ENCODE peak calls at places on chromosomes 7 and 10, in six cellular contexts. O is HCT116, Y is K562, X is H1, Z is GM12878, N is HepG2. A is an unnamed sample.

GRCh38 chr10:23047201-23048050 is 48.0 kb upstream of the MSRB2 start:
- DNase-seq in O (no peak), Z (no peak), Y (peak), N (no peak), X (no peak), A (no peak)

GRCh38 chr10:110947061-110947595 is 27.7 kb downstream of the SHOC2 start:
- DNase-seq in O (no peak), X (no peak), N (no peak), Y (no peak), Z (no peak), A (no peak)

GRCh38 chr7:80348221-80348620 is 163.6 kb downstream of the GNAT3 start:
- DNase-seq in Y (no peak), N (no peak), X (no peak), O (no peak), Z (no peak), A (no peak)

GRCh38 chr10:23191764-23192395 is at the start of gene PTF1A:
- DNase-seq in Z (no peak), O (no peak), N (no peak), Y (no peak), X (peak), A (no peak)

GRCh38 chr10:131871673-131872005 is 29.2 kb upstream of the PPP2R2D start:
- DNase-seq in X (no peak), O (no peak), N (no peak), Y (no peak), Z (no peak), A (no peak)

GRCh38 chr7:112596981-112597380 is 116.2 kb downstream of the LSMEM1 start:
- DNase-seq in N (no peak), Z (no peak), X (no peak), Y (no peak), O (no peak), A (no peak)

GRCh38 chr10:29377333-29377961 is 88.6 kb downstream of the LYZL1 start:
- DNase-seq in X (no peak), O (peak), Z (no peak), Y (peak), N (no peak), A (no peak)

GRCh38 chr10:110806335-110806734 is 65.4 kb upstream of the PDCD4 start:
- DNase-seq in Y (no peak), X (no peak), Z (no peak), O (no peak), N (no peak), A (no peak)

GRCh38 chr7:21999896-22000295 is 54.2 kb upstream of the CDCA7L start:
- DNase-seq in Z (no peak), X (no peak), N (no peak), O (no peak), Y (no peak), A (no peak)

GRCh38 chr10:78781251-78781913 is 287.4 kb upstream of the ZMIZ1 start:
- DNase-seq in Z (no peak), X (no peak), O (no peak), Y (no peak), N (no peak), A (no peak)

GRCh38 chr10:90695915-90696676 is 161.7 kb downstream of the HTR7 start:
- DNase-seq in N (no peak), Z (no peak), Y (no peak), O (no peak), X (no peak), A (no peak)

GRCh38 chr7:38825721-38826440 is 83.1 kb downstream of the VPS41 start:
- DNase-seq in N (no peak), Y (no peak), Z (no peak), O (no peak), X (no peak), A (no peak)

GRCh38 chr10:103592186-103593021 is 98.9 kb downstream of the NEURL1 start:
- DNase-seq in Y (peak), X (peak), N (peak), Z (no peak), O (peak), A (peak)

DNA sequence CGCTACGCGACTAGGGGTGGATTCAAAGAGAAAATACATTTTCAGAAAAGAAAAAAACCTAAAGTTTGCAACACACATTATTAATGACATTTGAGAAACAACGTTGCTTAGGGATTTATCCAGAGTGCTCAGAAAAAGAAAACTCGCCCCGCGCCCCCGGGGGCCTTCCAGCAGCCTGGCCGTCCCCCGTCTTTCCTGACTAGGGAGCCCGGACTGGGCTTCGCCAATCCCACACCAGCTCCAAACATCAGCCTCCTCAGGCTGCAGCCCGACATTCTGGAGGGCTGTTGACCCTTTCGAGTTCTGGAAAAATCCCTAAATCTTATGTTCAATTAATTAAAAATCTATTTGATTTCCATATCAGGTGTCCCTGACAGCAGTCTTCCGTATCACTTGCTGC is 48.6 kb downstream of the CLEC2L start:
- DNase-seq in Y (no peak), Z (no peak), X (no peak), N (no peak), O (no peak), A (no peak)
- TF ChIP-seq ZNF274 in Y (no peak), Z (no peak), X (no peak), N (no peak), O (no peak), A (no peak)

GRCh38 chr10:114367676-114368391 is 36.5 kb downstream of the AFAP1L2 start:
- DNase-seq in N (no peak), Y (peak), O (no peak), X (no peak), Z (no peak), A (no peak)
- H3K9ac ChIP-seq in N (no peak), Y (no peak), O (no peak), X (no peak), Z (no peak), A (no peak)

DNA sequence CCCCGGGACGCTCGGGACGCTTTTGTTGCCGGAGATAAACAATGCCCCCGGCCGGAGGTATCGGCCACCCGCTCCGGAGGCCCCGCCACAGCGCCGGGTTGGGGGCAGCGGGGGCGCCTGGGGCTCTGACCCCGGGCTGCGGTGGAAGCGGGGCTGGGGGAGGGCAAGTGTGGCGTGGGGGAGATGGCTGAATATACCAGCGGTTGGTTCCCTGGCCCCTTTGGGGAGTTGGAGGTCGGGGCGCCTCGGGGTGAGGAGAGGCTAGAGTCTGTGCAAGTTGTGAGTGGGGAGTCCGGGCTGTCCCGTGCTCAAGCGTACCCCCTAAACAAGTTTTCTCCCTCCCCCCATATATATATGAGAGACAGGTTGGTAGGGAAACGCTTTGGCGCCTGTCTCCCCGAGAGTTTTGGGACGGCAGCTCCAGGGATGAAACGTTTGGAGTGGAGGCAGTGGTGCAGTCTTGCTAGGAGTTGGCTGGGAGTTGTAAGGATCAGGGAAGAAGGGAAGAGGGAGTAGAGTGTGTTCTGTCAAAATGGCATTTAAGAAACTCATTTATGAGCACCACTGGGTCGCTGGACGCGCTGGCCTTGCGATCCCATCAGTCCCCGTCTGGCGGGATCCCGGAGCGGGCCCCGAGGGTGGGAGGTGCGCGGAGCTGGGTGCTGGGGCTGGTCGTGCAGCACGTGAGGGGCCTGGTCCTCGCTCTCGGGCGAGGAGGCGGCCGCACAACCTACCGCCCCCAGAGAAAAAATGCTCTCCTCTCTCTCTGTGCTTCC is 967 bp downstream of the TET1 start:
- DNase-seq in N (peak), X (peak), O (no peak), Z (no peak), Y (peak), A (no peak)
- TF ChIP-seq ZNF274 in N (no peak), X (no peak), O (no peak), Z (no peak), Y (no peak), A (no peak)

GRCh38 chr10:44752451-44753441 is 158.4 kb upstream of the TMEM72 start:
- DNase-seq in O (no peak), Y (no peak), Z (no peak), N (no peak), X (no peak), A (no peak)
- H3K9ac ChIP-seq in O (no peak), Y (no peak), Z (no peak), N (no peak), X (no peak), A (no peak)

DNA sequence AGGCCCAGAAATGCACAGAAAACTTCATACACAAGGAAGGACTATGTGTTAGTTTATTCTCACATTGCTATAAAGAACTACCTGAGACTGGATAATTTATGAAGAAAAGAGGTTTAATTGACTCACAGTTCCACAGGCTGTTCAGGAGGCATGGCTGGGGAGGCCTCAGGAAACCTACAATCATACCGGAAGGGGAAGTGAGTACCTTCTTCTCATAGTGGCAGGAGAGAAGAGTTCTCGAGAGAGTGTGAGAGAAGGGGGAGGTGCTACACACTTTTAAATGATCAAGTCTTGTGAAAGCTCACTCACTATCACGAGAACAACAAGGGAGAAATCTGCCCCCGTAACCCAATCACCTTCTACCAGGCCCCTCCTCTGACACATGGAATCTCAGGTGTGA is 16.8 kb upstream of the RAMP3 start:
- DNase-seq in X (no peak), Z (peak), N (no peak), Y (peak), O (no peak), A (no peak)
- TF ChIP-seq ZNF274 in X (no peak), Z (no peak), N (no peak), Y (no peak), O (no peak), A (no peak)

GRCh38 chr7:43248553-43248952 is 136.1 kb downstream of the HECW1 start:
- DNase-seq in Z (no peak), Y (no peak), N (no peak), X (no peak), O (no peak), A (no peak)
- H3K9ac ChIP-seq in Z (no peak), Y (no peak), N (no peak), X (no peak), O (peak), A (no peak)

DNA sequence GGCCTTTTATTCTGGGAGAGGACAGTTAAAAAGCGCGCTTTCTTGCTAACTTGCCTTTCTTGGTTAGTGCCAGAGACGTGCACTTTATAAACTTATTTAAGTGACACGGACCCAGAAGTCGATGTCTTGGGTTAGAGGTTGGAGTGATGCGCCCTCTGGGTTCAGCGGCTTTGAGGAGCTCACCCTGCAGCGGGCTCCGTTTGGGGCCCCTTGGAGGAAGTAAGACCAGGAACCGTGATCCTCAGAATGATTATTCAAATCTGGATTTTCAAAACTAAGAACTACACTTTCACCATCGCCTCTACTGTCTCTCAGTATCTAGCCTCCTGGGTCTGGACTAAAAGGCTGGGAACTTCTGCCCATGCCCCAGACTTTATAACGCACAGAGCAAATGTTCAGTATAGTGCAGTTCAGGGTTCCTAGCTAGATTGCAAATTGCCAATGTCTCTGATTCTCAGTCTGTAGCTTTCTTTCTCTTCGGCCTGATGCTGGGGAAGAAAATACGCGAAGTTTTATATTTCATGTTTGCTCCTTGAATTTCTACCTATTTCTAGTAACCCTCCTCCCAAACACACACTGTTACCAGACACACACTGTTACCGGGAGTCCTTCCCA is 18.6 kb upstream of the SMO start:
- DNase-seq in N (no peak), X (peak), Y (no peak), Z (no peak), O (no peak), A (no peak)
- TF ChIP-seq ZNF274 in N (no peak), X (no peak), Y (no peak), Z (no peak), O (no peak), A (no peak)

GRCh38 chr10:96719850-96720421 is 378 bp downstream of the PIK3AP1 start:
- DNase-seq in O (peak), Z (no peak), X (peak), N (peak), Y (peak), A (peak)
- H3K9ac ChIP-seq in O (peak), Z (peak), X (peak), N (peak), Y (peak), A (peak)

DNA sequence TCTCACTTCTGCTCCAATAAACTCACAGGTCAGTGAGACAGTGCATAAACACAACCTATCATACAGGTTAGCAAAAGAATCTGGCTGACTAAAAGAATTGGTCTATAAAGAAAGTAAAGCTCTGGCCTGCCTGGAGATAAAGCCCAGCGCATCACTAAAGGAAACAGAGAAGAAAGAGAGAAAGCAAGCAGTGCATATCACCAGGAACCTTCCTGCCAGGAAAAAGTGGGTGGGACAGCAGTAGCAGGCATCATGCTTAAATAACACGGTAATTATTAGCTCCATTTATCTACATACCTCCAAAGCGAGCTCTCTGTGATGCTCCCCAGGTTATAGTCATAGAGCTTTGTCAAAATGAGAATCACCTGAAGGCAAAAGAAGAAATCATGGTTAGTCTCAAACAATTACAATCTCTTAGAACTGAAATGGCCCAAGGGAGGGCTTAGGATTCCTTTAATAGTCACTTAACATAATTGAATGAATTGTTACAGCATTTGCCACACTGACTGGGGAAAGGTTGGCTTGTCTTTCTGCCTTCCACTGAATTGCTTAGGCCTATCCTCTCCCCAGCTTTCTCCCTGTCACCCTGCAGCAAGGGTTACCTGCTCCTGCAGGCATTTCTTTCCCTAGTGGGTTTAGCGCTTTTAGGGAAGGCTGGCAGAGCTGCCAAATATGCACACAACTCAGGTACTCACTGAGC is 208.1 kb downstream of the SORCS1 start:
- DNase-seq in X (no peak), O (no peak), Z (no peak), N (no peak), Y (no peak), A (no peak)
- TF ChIP-seq ZNF274 in X (no peak), O (no peak), Z (no peak), N (no peak), Y (no peak), A (no peak)